ENCODE peak calls at places on chromosomes 2 and 18, in five cellular contexts. S, R, Q, D and F are unnamed samples.

GRCh38 chr18:27577740-27578139 is 392.6 kb upstream of the CHST9 start:
- DNase-seq in S (no peak), Q (no peak), D (no peak), R (no peak), F (no peak)

GRCh38 chr2:201642086-201642578 is 1.2 kb downstream of the TMEM237 start:
- DNase-seq in S (no peak), D (no peak), Q (no peak), R (no peak), F (no peak)

GRCh38 chr2:105895995-105896764 is 151.5 kb downstream of the NCK2 start:
- DNase-seq in R (no peak), S (no peak), Q (no peak), D (no peak), F (no peak)

GRCh38 chr18:11268691-11269686 is 119.6 kb upstream of the PIEZO2 start:
- DNase-seq in R (no peak), S (no peak), Q (no peak), D (no peak), F (no peak)

GRCh38 chr18:22546905-22547304 is 129.2 kb upstream of the CTAGE1 start:
- DNase-seq in Q (no peak), D (no peak), S (no peak), R (no peak), F (no peak)

GRCh38 chr18:69895081-69896047 is 52.3 kb downstream of the CD226 start:
- DNase-seq in Q (peak; percentile 82), D (no peak), R (no peak), S (no peak), F (no peak)

GRCh38 chr2:172996387-172996961 is 79.2 kb upstream of the MAP3K20 start:
- DNase-seq in R (no peak), Q (no peak), S (no peak), D (no peak), F (no peak)

GRCh38 chr2:95260028-95261023 is 13.9 kb upstream of the PROM2 start:
- DNase-seq in R (no peak), S (no peak), Q (no peak), D (no peak), F (peak; percentile 18)

GRCh38 chr2:215830313-215830712 is 183.0 kb downstream of the MREG start:
- DNase-seq in Q (no peak), S (no peak), D (no peak), R (no peak), F (peak; percentile 32)

GRCh38 chr2:30266051-30266621 is 34.8 kb downstream of the LBH start:
- DNase-seq in R (no peak), Q (peak; percentile 79), D (peak; percentile 62), S (no peak), F (peak; percentile 36)

GRCh38 chr2:30113617-30114293 is 33.1 kb upstream of the YPEL5 start:
- DNase-seq in R (peak; percentile 66), S (no peak), D (no peak), Q (no peak), F (no peak)

GRCh38 chr18:79785831-79786230 is 11.9 kb upstream of the KCNG2 start:
- DNase-seq in Q (no peak), S (no peak), D (no peak), R (no peak), F (no peak)

GRCh38 chr2:128801581-128801980 is 482.9 kb upstream of the HS6ST1 start:
- DNase-seq in Q (peak; percentile 9), D (no peak), R (no peak), S (no peak), F (no peak)

GRCh38 chr18:456361-456821 is 44.1 kb downstream of the COLEC12 start:
- DNase-seq in S (no peak), D (no peak), R (no peak), Q (no peak), F (no peak)

GRCh38 chr18:23932385-23933067 is 82.0 kb upstream of the TTC39C start:
- DNase-seq in R (no peak), D (no peak), Q (no peak), S (no peak), F (no peak)

GRCh38 chr2:182393361-182393760 is 33.5 kb downstream of the PDE1A start:
- DNase-seq in S (no peak), Q (no peak), R (no peak), D (no peak), F (no peak)

GRCh38 chr18:7572837-7573236 is 5.7 kb downstream of the PTPRM start:
- DNase-seq in D (no peak), S (no peak), R (peak; percentile 61), Q (no peak), F (no peak)

GRCh38 chr2:216603884-216604245 is 29.4 kb upstream of the IGFBP2 start:
- DNase-seq in Q (no peak), R (no peak), S (no peak), D (no peak), F (no peak)

GRCh38 chr18:56661414-56662101 is 10.4 kb downstream of the WDR7 start:
- DNase-seq in R (no peak), S (no peak), Q (no peak), D (no peak), F (no peak)

GRCh38 chr2:42618972-42619371 is 50.5 kb downstream of the MTA3 start:
- DNase-seq in Q (no peak), S (no peak), D (no peak), R (peak; percentile 9), F (no peak)

GRCh38 chr2:108637304-108637669 is 82.0 kb upstream of the RANBP2 start:
- DNase-seq in R (peak; percentile 61), Q (no peak), S (no peak), D (no peak), F (peak; percentile 49)

GRCh38 chr18:79925656-79925979 is 25.8 kb downstream of the SLC66A2 start:
- DNase-seq in S (no peak), Q (no peak), D (no peak), R (no peak), F (peak; percentile 13)

GRCh38 chr2:70627499-70627898 is 73.9 kb upstream of the TGFA start:
- DNase-seq in D (no peak), Q (no peak), R (no peak), S (no peak), F (no peak)

GRCh38 chr2:127704641-127705243 is 3.4 kb downstream of the SFT2D3 start:
- DNase-seq in Q (no peak), S (no peak), R (no peak), D (no peak), F (no peak)

GRCh38 chr2:107986278-107987217 is at the start of gene SLC5A7:
- DNase-seq in D (no peak), Q (no peak), R (no peak), S (no peak), F (no peak)

GRCh38 chr18:62324355-62324828 is 718 bp upstream of the TNFRSF11A start:
- DNase-seq in D (no peak), R (no peak), Q (no peak), S (no peak), F (no peak)

GRCh38 chr18:9531791-9532410 is 56.6 kb downstream of the RALBP1 start:
- DNase-seq in S (no peak), D (no peak), R (no peak), Q (no peak), F (no peak)

GRCh38 chr18:54845788-54846187 is 17.5 kb downstream of the RAB27B start:
- DNase-seq in D (no peak), S (no peak), Q (no peak), R (no peak), F (no peak)

GRCh38 chr2:177625744-177626655 is 233.4 kb downstream of the AGPS start:
- DNase-seq in S (no peak), Q (peak; percentile 46), R (no peak), D (no peak), F (no peak)

GRCh38 chr2:239184968-239185903 is 215.6 kb downstream of the HDAC4 start:
- DNase-seq in Q (no peak), D (no peak), R (no peak), S (no peak), F (peak; percentile 24)

GRCh38 chr2:120343433-120344105 is 2.4 kb upstream of the INHBB start:
- DNase-seq in D (peak; percentile 75), S (peak; percentile 27), R (peak; percentile 42), Q (peak; percentile 64), F (peak; percentile 86)

GRCh38 chr2:122145805-122146204 is 390.4 kb downstream of the TSN start:
- DNase-seq in Q (no peak), S (no peak), D (no peak), R (no peak), F (no peak)

GRCh38 chr2:27049422-27050280 is 1.8 kb upstream of the AGBL5 start:
- DNase-seq in Q (peak; percentile 72), S (peak; percentile 55), D (peak; percentile 73), R (no peak), F (no peak)

GRCh38 chr18:79805926-79806487 is 8.3 kb downstream of the KCNG2 start:
- DNase-seq in S (no peak), Q (no peak), R (no peak), D (no peak), F (no peak)